ENCODE peak calls at places on chromosomes 6 and 20, in eight cellular contexts. A, G, U, N, V, P, M and X are unnamed samples.

GRCh38 chr20:41482647-41483552 is 116.3 kb upstream of the EMILIN3 start:
- DNase-seq in G (no peak), U (no peak), P (peak; percentile 84), M (no peak), A (no peak), N (peak; percentile 96), V (no peak), X (no peak)

GRCh38 chr20:13800728-13801134 is 15.9 kb downstream of the NDUFAF5 start:
- DNase-seq in M (no peak), A (no peak), U (peak; percentile 6), V (peak; percentile 79), P (peak; percentile 80), G (no peak), N (peak; percentile 87), X (no peak)

GRCh38 chr20:22333885-22334545 is 250.4 kb downstream of the FOXA2 start:
- DNase-seq in V (peak; percentile 74), U (no peak), P (peak; percentile 55), G (peak; percentile 2), A (no peak), N (peak; percentile 18), M (peak; percentile 28), X (no peak)

GRCh38 chr6:131368077-131368911 is 204.7 kb upstream of the ARG1 start:
- DNase-seq in A (no peak), M (no peak), V (peak; percentile 78), G (no peak), U (no peak), N (no peak), P (no peak), X (no peak)

GRCh38 chr6:84422380-84422968 is 195.0 kb upstream of the CEP162 start:
- DNase-seq in G (no peak), M (no peak), P (peak; percentile 65), V (peak; percentile 31), U (no peak), A (no peak), N (peak; percentile 37), X (no peak)

GRCh38 chr6:168192901-168193815 is 114.1 kb upstream of the FRMD1 start:
- DNase-seq in U (no peak), G (no peak), N (no peak), A (no peak), M (no peak), V (no peak), P (no peak), X (no peak)

GRCh38 chr6:113362542-113363430 is 494.4 kb upstream of the MARCKS start:
- DNase-seq in V (no peak), N (no peak), U (no peak), M (no peak), G (no peak), A (no peak), P (no peak), X (no peak)

GRCh38 chr20:21515300-21516179 is 1.7 kb upstream of the NKX2-2 start:
- DNase-seq in A (no peak), U (no peak), P (no peak), G (no peak), N (no peak), V (no peak), M (no peak), X (no peak)

GRCh38 chr20:24675651-24676352 is 206.4 kb downstream of the SYNDIG1 start:
- DNase-seq in P (no peak), N (no peak), U (no peak), M (no peak), G (no peak), V (no peak), A (no peak), X (no peak)

GRCh38 chr6:111711476-111711875 is 105.8 kb upstream of the TRAF3IP2 start:
- DNase-seq in U (peak; percentile 42), M (no peak), V (peak; percentile 30), G (no peak), P (no peak), A (no peak), N (no peak), X (no peak)

GRCh38 chr6:157798851-157799250 is 24.2 kb upstream of the SNX9 start:
- DNase-seq in P (no peak), V (no peak), U (no peak), M (no peak), N (no peak), G (no peak), A (no peak), X (no peak)

GRCh38 chr6:74519172-74519571 is 686.7 kb downstream of the COL12A1 start:
- DNase-seq in V (no peak), G (no peak), P (no peak), N (peak; percentile 71), A (no peak), M (no peak), U (no peak), X (no peak)

GRCh38 chr6:169368200-169368599 is 114.6 kb upstream of the THBS2 start:
- DNase-seq in N (no peak), G (no peak), V (no peak), U (no peak), P (no peak), M (no peak), A (no peak), X (no peak)